ENCODE peak calls at places on chromosome 22, in six cellular contexts. B is endothelial cell; A is hepatocyte; W is ELF-1; N is effector memory CD4-positive, alpha-beta T cell; R is activated T-cell treated with anti-CD3 and anti-CD28 coated beads for 1 hour. P is an unnamed sample.

GRCh38 chr22:19745155-19746133 is 15.1 kb upstream of the TBX1 start:
- DNase-seq in B (no peak), A (no peak), W (no peak), N (no peak), R (no peak), P (no peak)

GRCh38 chr22:38415561-38416321 is 39.3 kb downstream of the KCNJ4 start:
- DNase-seq in B (no peak), A (peak), W (no peak), N (no peak), R (no peak), P (no peak)

GRCh38 chr22:48761546-48761945 is 1066.1 kb downstream of the BRD1 start:
- DNase-seq in B (peak), A (no peak), W (peak), N (no peak), R (no peak), P (no peak)

GRCh38 chr22:18076060-18076497 is 1.7 kb upstream of the PEX26 start:
- DNase-seq in B (peak), A (peak), W (peak), N (peak), R (no peak), P (no peak)

GRCh38 chr22:20422965-20423635 is 14.5 kb downstream of the SCARF2 start:
- DNase-seq in B (no peak), A (peak), W (no peak), N (no peak), R (no peak), P (no peak)

GRCh38 chr22:27639180-27640086 is 162.1 kb downstream of the MN1 start:
- DNase-seq in B (no peak), A (no peak), W (no peak), N (no peak), R (no peak), P (no peak)

GRCh38 chr22:19599626-19600243 is 75.5 kb upstream of the CLDN5 start:
- DNase-seq in B (no peak), A (no peak), W (peak), N (no peak), R (no peak), P (no peak)

GRCh38 chr22:49022816-49023160 is 804.9 kb downstream of the BRD1 start:
- DNase-seq in B (no peak), A (no peak), W (no peak), N (no peak), R (no peak), P (no peak)

GRCh38 chr22:35656284-35656752 is 8.1 kb downstream of the APOL6 start:
- DNase-seq in B (no peak), A (no peak), W (no peak), N (no peak), R (no peak), P (no peak)

GRCh38 chr22:47201186-47201995 is 438.9 kb downstream of the TBC1D22A start:
- DNase-seq in B (no peak), A (no peak), W (no peak), N (no peak), R (no peak), P (no peak)

GRCh38 chr22:41544671-41545476 is 604 bp upstream of the POLR3H start:
- DNase-seq in B (no peak), A (no peak), W (peak), N (no peak), R (no peak), P (no peak)